ENCODE peak calls at places on chromosomes 7 and 10, in six cellular contexts. A is H1, E is neural progenitor cell, P is stomach, R is OCI-LY7, N is HCT116. S is an unnamed sample.
A peak's percentile ranks its signal among the peaks of the same experiment; 100 is the strongest.

GRCh38 chr7:4755045-4755444 is 20.4 kb upstream of the AP5Z1 start:
- DNase-seq in R (no peak), E (no peak), P (no peak), N (no peak), A (no peak), S (no peak)

GRCh38 chr10:93224005-93224779 is 150.5 kb downstream of the CYP26A1 start:
- DNase-seq in A (no peak), E (no peak), R (no peak), N (no peak), P (no peak), S (no peak)

GRCh38 chr7:142882338-142882678 is 3.2 kb downstream of the TRPV6 start:
- DNase-seq in A (no peak), P (no peak), N (no peak), E (no peak), R (no peak), S (no peak)

GRCh38 chr10:33465747-33466146 is 131.3 kb upstream of the NRP1 start:
- DNase-seq in R (no peak), A (no peak), E (no peak), N (no peak), P (no peak), S (no peak)

GRCh38 chr10:121240556-121240955 is 357.7 kb downstream of the FGFR2 start:
- DNase-seq in P (no peak), R (no peak), A (no peak), E (no peak), N (no peak), S (no peak)

GRCh38 chr7:134722786-134723322 is 56.6 kb upstream of the CALD1 start:
- DNase-seq in A (no peak), N (no peak), R (no peak), P (no peak), E (no peak), S (no peak)

GRCh38 chr10:108132303-108132702 is 967.8 kb upstream of the SORCS1 start:
- DNase-seq in N (no peak), A (no peak), R (no peak), P (no peak), E (no peak), S (no peak)

GRCh38 chr10:31153692-31154091 is 122.0 kb upstream of the ZNF438 start:
- DNase-seq in N (no peak), E (no peak), R (no peak), A (no peak), P (no peak), S (no peak)

GRCh38 chr10:63723741-63724140 is 202.5 kb downstream of the REEP3 start:
- DNase-seq in A (no peak), R (no peak), E (no peak), N (no peak), P (no peak), S (no peak)

GRCh38 chr7:26293569-26294308 is 2.1 kb downstream of the SNX10 start:
- DNase-seq in R (peak; percentile 53), A (no peak), N (no peak), P (no peak), E (no peak), S (peak; percentile 25)

GRCh38 chr10:114391599-114391998 is 12.7 kb downstream of the AFAP1L2 start:
- DNase-seq in N (no peak), R (no peak), A (no peak), P (no peak), E (no peak), S (no peak)
- H3K27ac ChIP-seq in N (no peak overlapping the region), R (no peak overlapping the region), A (no peak overlapping the region), P (no peak overlapping the region), E (no peak overlapping the region), S (no peak overlapping the region)

GRCh38 chr10:77742172-77742571 is 104.6 kb upstream of the KCNMA1 start:
- DNase-seq in P (no peak), R (no peak), N (no peak), E (no peak), A (no peak), S (no peak)
- H3K4me1 ChIP-seq in P (no peaks in the 10 kb centered on the region), R (no peaks in the 10 kb centered on the region), N (peaks cover 7% of the 10 kb centered on the region), E (no peaks in the 10 kb centered on the region), A (no peaks in the 10 kb centered on the region), S (no peaks in the 10 kb centered on the region)

GRCh38 chr7:121360564-121360963 is 31.8 kb downstream of the WNT16 start:
- DNase-seq in R (no peak), E (no peak), N (no peak), P (no peak), A (no peak), S (no peak)
- TF ChIP-seq CTCF in R (no peak), E (no peak), N (no peak), P (no peak), A (no peak), S (no peak)

GRCh38 chr10:95640891-95641315 is 15.6 kb downstream of the ALDH18A1 start:
- DNase-seq in E (no peak), N (no peak), R (no peak), P (no peak), A (no peak), S (no peak)

GRCh38 chr10:95650232-95650631 is 6.3 kb downstream of the ALDH18A1 start:
- DNase-seq in A (no peak), N (no peak), P (no peak), E (no peak), R (no peak), S (no peak)

GRCh38 chr10:95648138-95648537 is 8.4 kb downstream of the ALDH18A1 start:
- DNase-seq in E (no peak), P (no peak), A (no peak), R (no peak), N (no peak), S (no peak)

GRCh38 chr10:95646160-95646559 is 10.4 kb downstream of the ALDH18A1 start:
- DNase-seq in A (no peak), R (no peak), E (no peak), N (no peak), P (no peak), S (no peak)

GRCh38 chr10:95644935-95645334 is 11.6 kb downstream of the ALDH18A1 start:
- DNase-seq in P (no peak), E (no peak), R (no peak), A (no peak), N (no peak), S (no peak)
- H3K27ac ChIP-seq in P (no peak overlapping the region), E (no peak overlapping the region), R (no peak overlapping the region), A (no peak overlapping the region), N (no peak overlapping the region), S (no peak overlapping the region)

GRCh38 chr7:55081854-55082603 is 63.2 kb downstream of the EGFR start:
- DNase-seq in E (no peak), R (no peak), P (no peak), A (no peak), N (no peak), S (no peak)
- H3K4me1 ChIP-seq in E (peaks cover 6% of the 10 kb centered on the region), R (peaks cover 10% of the 10 kb centered on the region), P (peaks cover 57% of the 10 kb centered on the region), A (no peaks in the 10 kb centered on the region), N (peaks cover 94% of the 10 kb centered on the region), S (peaks cover 67% of the 10 kb centered on the region)

DNA sequence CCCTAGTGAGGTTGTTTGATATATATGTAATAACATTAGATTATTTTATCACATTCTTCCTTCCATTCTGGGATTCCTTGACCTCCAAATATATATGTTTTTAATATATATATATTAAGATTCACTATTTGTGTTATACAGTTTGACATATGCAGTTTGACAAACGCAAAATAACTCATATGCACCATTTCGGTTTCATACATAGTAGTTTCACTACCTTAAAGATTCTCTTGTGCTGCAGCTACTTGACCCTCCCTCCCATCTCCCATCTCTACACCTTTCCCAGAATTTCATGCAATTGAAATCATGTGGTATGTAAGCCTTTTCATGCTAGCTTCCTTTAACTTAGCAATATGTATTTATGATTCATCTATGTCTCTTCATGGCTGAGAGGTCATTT is 1244.4 kb downstream of the SORCS3 start:
- DNase-seq in A (no peak), P (no peak), R (no peak), N (no peak), E (no peak), S (no peak)
- TF ChIP-seq CTCF in A (no peak), P (no peak), R (no peak), N (no peak), E (no peak), S (no peak)

GRCh38 chr10:44627591-44628354 is 242.9 kb upstream of the CXCL12 start:
- DNase-seq in R (no peak), A (no peak), P (no peak), E (no peak), N (no peak), S (no peak)
- H3K27ac ChIP-seq in R (no peak overlapping the region), A (no peak overlapping the region), P (no peak overlapping the region), E (no peak overlapping the region), N (no peak overlapping the region), S (no peak overlapping the region)

DNA sequence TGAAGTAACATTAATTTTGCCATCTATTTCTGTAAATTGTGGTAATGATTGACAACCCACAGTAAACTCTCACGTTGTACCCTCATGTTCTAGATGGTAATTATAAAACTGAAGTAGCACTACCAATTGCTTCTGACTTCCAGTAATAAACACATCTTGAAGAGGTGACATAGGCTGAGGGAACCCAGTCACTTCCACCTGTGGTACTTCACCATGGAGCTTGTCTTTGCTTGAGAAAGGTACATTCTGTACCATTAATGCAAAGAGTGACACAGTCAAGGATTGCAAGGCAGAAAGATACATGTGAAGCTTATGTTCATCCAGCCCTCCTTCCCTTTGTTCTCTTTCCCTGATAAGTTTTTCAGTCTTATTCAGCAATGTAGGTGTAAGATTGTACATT is 11.2 kb downstream of the CAPZA2 start:
- DNase-seq in P (no peak), E (no peak), A (no peak), R (no peak), N (no peak), S (no peak)
- H3K4me1 ChIP-seq in P (peaks cover 21% of the 10 kb centered on the region), E (peaks cover 11% of the 10 kb centered on the region), A (no peaks in the 10 kb centered on the region), R (no peaks in the 10 kb centered on the region), N (no peaks in the 10 kb centered on the region), S (peaks cover 46% of the 10 kb centered on the region)

S was measured in body of pancreas.